ENCODE peak calls at places on chromosomes 13 and 19, in seven cellular contexts. J is mucosa of descending colon; P is effector memory CD4-positive, alpha-beta T cell; Z is BE2C; T is BJ; W is fibroblast of villous mesenchyme; Y is aorta. A is an unnamed sample.

GRCh38 chr19:13102666-13103584 is at the start of gene LYL1:
- DNase-seq in Z (peak; percentile 89), P (no peak), W (peak; percentile 67), Y (peak; percentile 91), J (peak; percentile 60), T (no peak), A (no peak)

GRCh38 chr19:48553676-48554384 is 1.9 kb downstream of the SULT2B1 start:
- DNase-seq in Y (no peak), Z (peak; percentile 36), P (no peak), J (peak; percentile 44), W (peak; percentile 97), T (peak; percentile 39), A (no peak)

GRCh38 chr13:93963266-93964131 is 516.0 kb downstream of the DCT start:
- DNase-seq in P (no peak), Y (no peak), J (no peak), Z (no peak), T (no peak), W (peak; percentile 40), A (no peak)

GRCh38 chr19:48746738-48747575 is at the start of gene IZUMO1:
- DNase-seq in T (peak; percentile 44), W (peak; percentile 91), J (peak; percentile 72), Z (peak; percentile 91), Y (peak; percentile 90), P (peak; percentile 21), A (peak; percentile 66)

GRCh38 chr19:6424190-6424938 is at the start of gene KHSRP:
- DNase-seq in Z (peak; percentile 47), Y (peak; percentile 79), J (no peak), W (no peak), T (no peak), P (peak; percentile 13), A (no peak)

GRCh38 chr19:8336072-8336569 is 6.9 kb downstream of the KANK3 start:
- DNase-seq in Y (no peak), P (no peak), J (no peak), Z (no peak), W (no peak), T (no peak), A (no peak)

GRCh38 chr19:33344210-33344609 is 29.3 kb upstream of the CEBPG start:
- DNase-seq in W (no peak), Z (no peak), Y (no peak), J (no peak), P (no peak), T (no peak), A (no peak)

GRCh38 chr19:19214892-19215291 is 3.1 kb downstream of the NCAN start:
- DNase-seq in J (peak; percentile 29), Z (no peak), P (no peak), T (no peak), W (peak; percentile 46), Y (peak; percentile 81), A (no peak)

GRCh38 chr19:7255631-7256030 is 38.6 kb downstream of the INSR start:
- DNase-seq in P (no peak), Y (no peak), J (no peak), Z (no peak), W (no peak), T (no peak), A (no peak)

GRCh38 chr13:100089633-100090032 is 740 bp downstream of the PCCA start:
- DNase-seq in Z (no peak), J (peak; percentile 22), W (peak; percentile 42), Y (no peak), P (no peak), T (no peak), A (peak; percentile 25)

GRCh38 chr13:27820524-27821482 is 28.5 kb downstream of the GSX1 start:
- DNase-seq in Y (no peak), W (no peak), Z (no peak), T (no peak), P (no peak), J (no peak), A (no peak)

GRCh38 chr13:45718063-45718462 is 15.9 kb downstream of the CBY2 start:
- DNase-seq in J (no peak), P (no peak), Z (no peak), Y (no peak), W (peak; percentile 8), T (no peak), A (peak; percentile 9)

GRCh38 chr19:17026706-17027427 is at the start of gene CPAMD8:
- DNase-seq in P (no peak), W (no peak), Z (no peak), T (no peak), Y (no peak), J (no peak), A (no peak)
- H3K4me3 ChIP-seq in P (peak within 1 kb of the TSS; percentile 44), W (no peak within 1 kb of the TSS), Z (no peak within 1 kb of the TSS), T (no peak within 1 kb of the TSS), Y (no peak within 1 kb of the TSS), J (no peak within 1 kb of the TSS), A (no peak within 1 kb of the TSS)

GRCh38 chr13:112837371-112838037 is 131.5 kb upstream of the MCF2L start:
- DNase-seq in P (no peak), Z (peak; percentile 67), J (no peak), W (peak; percentile 27), T (no peak), Y (peak; percentile 74), A (no peak)
- H3K4me3 ChIP-seq in P (no peak overlapping the region), Z (peak overlapping the region; percentile 47), J (no peak overlapping the region), W (no peak overlapping the region), T (no peak overlapping the region), Y (no peak overlapping the region), A (no peak overlapping the region)

DNA sequence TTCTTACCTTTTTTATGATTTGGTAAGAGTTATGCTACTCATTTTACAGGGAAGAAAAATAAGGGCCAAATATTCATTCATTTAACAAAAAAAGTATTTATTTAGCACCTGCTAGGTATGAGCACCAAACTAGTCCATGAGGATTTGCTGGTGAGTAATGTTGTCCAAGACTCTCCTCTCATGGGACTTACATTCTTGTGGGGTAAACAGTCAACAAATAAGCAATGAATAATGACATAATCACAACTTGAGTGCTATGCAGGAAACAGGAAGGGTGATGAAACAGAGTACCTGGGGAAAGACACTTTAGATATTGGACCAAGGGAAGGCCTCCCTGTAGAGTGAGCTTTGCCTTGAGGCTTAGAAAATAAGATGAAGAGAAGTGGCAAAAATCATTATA is 294.7 kb upstream of the NBEA start:
- DNase-seq in T (no peak), Y (no peak), W (no peak), J (no peak), Z (no peak), P (no peak), A (no peak)
- H3K4me3 ChIP-seq in T (no peak overlapping the region), Y (no peak overlapping the region), W (no peak overlapping the region), J (no peak overlapping the region), Z (no peak overlapping the region), P (no peak overlapping the region), A (no peak overlapping the region)

GRCh38 chr13:114035583-114036501 is 62.0 kb upstream of the C13orf46 start:
- DNase-seq in J (no peak), T (no peak), W (peak; percentile 39), Z (no peak), P (no peak), Y (no peak), A (no peak)
- H3K4me3 ChIP-seq in J (no peak overlapping the region), T (no peak overlapping the region), W (no peak overlapping the region), Z (no peak overlapping the region), P (no peak overlapping the region), Y (no peak overlapping the region), A (no peak overlapping the region)

GRCh38 chr13:34803756-34804155 is 138.3 kb upstream of the NBEA start:
- DNase-seq in Z (no peak), T (no peak), P (no peak), Y (no peak), J (no peak), W (no peak), A (no peak)
- H3K4me3 ChIP-seq in Z (no peak overlapping the region), T (no peak overlapping the region), P (no peak overlapping the region), Y (no peak overlapping the region), J (no peak overlapping the region), W (no peak overlapping the region), A (no peak overlapping the region)

DNA sequence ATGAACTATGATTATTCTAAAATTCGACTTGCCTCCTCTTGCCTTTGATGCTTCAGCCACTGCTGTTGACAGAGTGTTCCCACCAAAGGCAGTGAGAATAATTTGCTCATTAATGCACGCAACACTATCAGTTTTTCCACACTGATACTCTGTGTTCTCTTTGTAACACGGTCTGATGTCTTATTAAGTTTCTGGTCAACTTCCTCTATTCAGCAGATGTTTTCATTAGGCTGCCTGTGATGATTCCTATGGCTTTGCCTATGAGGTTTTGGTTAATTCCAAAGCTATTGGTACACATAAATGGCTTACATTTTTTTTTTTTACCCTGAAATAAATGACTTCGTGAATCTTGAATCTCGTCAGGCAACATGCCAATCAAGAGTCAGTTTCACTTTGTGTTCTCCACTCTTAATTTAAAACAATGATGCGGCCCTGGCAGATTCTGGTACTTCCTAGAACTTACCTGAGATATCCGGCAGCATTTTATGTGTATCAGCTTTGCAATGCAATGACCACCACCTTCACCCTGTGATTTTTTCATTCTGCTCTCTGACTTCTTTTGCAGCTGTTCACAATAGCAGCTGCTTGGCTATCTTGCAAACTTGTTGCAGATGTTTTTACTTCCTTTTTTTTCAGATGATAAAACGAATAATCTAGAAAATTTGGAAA is 27.5 kb upstream of the KL start:
- DNase-seq in T (no peak), P (no peak), J (no peak), W (no peak), Y (no peak), Z (no peak), A (no peak)
- H3K4me3 ChIP-seq in T (no peak overlapping the region), P (no peak overlapping the region), J (no peak overlapping the region), W (no peak overlapping the region), Y (no peak overlapping the region), Z (no peak overlapping the region), A (no peak overlapping the region)

GRCh38 chr19:4829001-4829712 is 2.4 kb downstream of the TICAM1 start:
- DNase-seq in P (no peak), W (no peak), J (peak; percentile 62), Z (no peak), T (no peak), Y (no peak), A (peak; percentile 31)
- H3K4me3 ChIP-seq in P (no peak overlapping the region), W (no peak overlapping the region), J (no peak overlapping the region), Z (no peak overlapping the region), T (no peak overlapping the region), Y (no peak overlapping the region), A (no peak overlapping the region)

GRCh38 chr13:101624210-101624922 is 171.9 kb downstream of the ITGBL1 start:
- DNase-seq in T (no peak), W (peak; percentile 58), Z (no peak), J (no peak), Y (no peak), P (no peak), A (no peak)

GRCh38 chr13:101624981-101625380 is 172.5 kb downstream of the ITGBL1 start:
- DNase-seq in P (no peak), Y (no peak), T (no peak), W (no peak), Z (no peak), J (no peak), A (no peak)

GRCh38 chr13:101628900-101629299 is 176.4 kb downstream of the ITGBL1 start:
- DNase-seq in W (no peak), T (no peak), P (no peak), J (no peak), Y (no peak), Z (no peak), A (no peak)

GRCh38 chr13:101626925-101627555 is 174.6 kb downstream of the ITGBL1 start:
- DNase-seq in W (peak; percentile 69), Y (no peak), P (no peak), T (no peak), Z (no peak), J (peak; percentile 14), A (peak; percentile 51)

DNA sequence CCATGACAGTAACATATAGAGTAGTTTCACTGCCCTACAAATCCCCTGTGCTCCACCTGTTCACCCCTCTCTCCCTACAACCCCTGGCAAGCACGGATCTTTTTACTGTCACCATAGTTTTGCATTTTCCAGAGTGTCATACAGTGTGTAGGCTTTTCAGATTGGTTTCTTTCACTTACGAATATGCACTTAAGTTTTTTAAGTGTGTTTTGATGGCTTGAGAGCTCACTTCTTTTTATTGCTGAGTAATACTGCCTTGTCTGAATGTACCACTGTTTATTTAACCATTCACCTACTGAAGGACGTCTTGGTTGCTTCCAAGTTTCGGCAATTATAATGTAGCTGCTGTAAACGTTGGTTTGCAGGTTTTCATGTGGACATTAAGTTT is 175.1 kb downstream of the ITGBL1 start:
- DNase-seq in Z (no peak), T (no peak), P (no peak), W (peak; percentile 50), Y (no peak), J (no peak), A (no peak)
- H3K4me3 ChIP-seq in Z (no peak overlapping the region), T (no peak overlapping the region), P (peak overlapping the region; percentile 53), W (peak overlapping the region; percentile 54), Y (peak overlapping the region; percentile 47), J (no peak overlapping the region), A (no peak overlapping the region)